ENCODE peak calls at places on chromosomes 3 and 15, in ten cellular contexts. G is esophagus muscularis mucosa, C is upper lobe of left lung, I is A549, U is K562, V is suprapubic skin, X is transverse colon, T is tibial nerve, H is sigmoid colon, W is stomach. Q is an unnamed sample.

GRCh38 chr3:37214076-37214475 is 39.7 kb upstream of the LRRFIP2 start:
- DNase-seq in G (no peak), C (no peak), I (no peak), U (no peak), V (no peak), X (no peak), T (no peak), H (no peak), W (no peak), Q (no peak)

GRCh38 chr15:100341662-100342560 is at the start of gene ADAMTS17:
- DNase-seq in G (peak), C (peak), I (peak), U (peak), V (peak), X (peak), T (peak), H (peak), W (peak), Q (peak)

GRCh38 chr15:82849556-82850241 is 40.3 kb downstream of the WHAMM start:
- DNase-seq in G (peak), C (peak), I (peak), U (peak), V (no peak), X (peak), T (peak), H (peak), W (peak), Q (peak)

GRCh38 chr3:195909645-195910498 is 1.5 kb upstream of the TNK2 start:
- DNase-seq in G (no peak), C (peak), I (peak), U (peak), V (peak), X (peak), T (peak), H (peak), W (peak), Q (peak)

GRCh38 chr15:61681038-61681418 is 379.2 kb downstream of the VPS13C start:
- DNase-seq in G (peak), C (no peak), I (no peak), U (no peak), V (no peak), X (no peak), T (no peak), H (no peak), W (no peak), Q (no peak)

GRCh38 chr3:87987952-87988351 is 70.9 kb downstream of the CGGBP1 start:
- DNase-seq in G (no peak), C (no peak), I (no peak), U (no peak), V (no peak), X (no peak), T (no peak), H (no peak), W (no peak), Q (no peak)

GRCh38 chr3:183966361-183966791 is 51.3 kb downstream of the ABCC5 start:
- DNase-seq in G (no peak), C (no peak), I (no peak), U (no peak), V (no peak), X (no peak), T (no peak), H (no peak), W (peak), Q (no peak)

GRCh38 chr3:49719214-49719884 is at the start of gene AMIGO3:
- DNase-seq in G (peak), C (peak), I (peak), U (peak), V (peak), X (peak), T (peak), H (peak), W (peak), Q (peak)

GRCh38 chr3:38151667-38152265 is 13.3 kb downstream of the MYD88 start:
- DNase-seq in G (no peak), C (no peak), I (no peak), U (no peak), V (no peak), X (no peak), T (no peak), H (no peak), W (peak), Q (no peak)

GRCh38 chr3:141769171-141769894 is 6.1 kb downstream of the GRK7 start:
- DNase-seq in G (no peak), C (no peak), I (no peak), U (peak), V (no peak), X (no peak), T (no peak), H (no peak), W (no peak), Q (no peak)

GRCh38 chr3:6753536-6753935 is 107.4 kb upstream of the GRM7 start:
- DNase-seq in G (no peak), C (no peak), I (no peak), U (no peak), V (no peak), X (peak), T (no peak), H (no peak), W (no peak), Q (no peak)

GRCh38 chr3:160869825-160870224 is 113.8 kb downstream of the PPM1L start:
- DNase-seq in G (no peak), C (no peak), I (no peak), U (no peak), V (no peak), X (no peak), T (no peak), H (no peak), W (no peak), Q (no peak)

GRCh38 chr15:69723404-69724097 is 270.9 kb downstream of the RPLP1 start:
- DNase-seq in G (no peak), C (no peak), I (no peak), U (no peak), V (no peak), X (no peak), T (no peak), H (peak), W (no peak), Q (no peak)

GRCh38 chr3:195802261-195802701 is 9.4 kb downstream of the MUC4 start:
- DNase-seq in G (no peak), C (no peak), I (no peak), U (no peak), V (peak), X (no peak), T (no peak), H (peak), W (no peak), Q (no peak)

GRCh38 chr3:73552700-73553099 is 72.0 kb downstream of the PDZRN3 start:
- DNase-seq in G (no peak), C (no peak), I (no peak), U (no peak), V (no peak), X (no peak), T (no peak), H (no peak), W (no peak), Q (no peak)

GRCh38 chr15:44261007-44261706 is 27.4 kb upstream of the GOLM2 start:
- DNase-seq in G (no peak), C (no peak), I (no peak), U (no peak), V (no peak), X (no peak), T (no peak), H (no peak), W (no peak), Q (no peak)

GRCh38 chr3:126442099-126442848 is 33.4 kb downstream of the ZXDC start:
- DNase-seq in G (no peak), C (no peak), I (no peak), U (no peak), V (no peak), X (no peak), T (no peak), H (peak), W (peak), Q (peak)

GRCh38 chr3:142896201-142896755 is 7.4 kb upstream of the PCOLCE2 start:
- DNase-seq in G (peak), C (no peak), I (peak), U (no peak), V (no peak), X (no peak), T (no peak), H (no peak), W (no peak), Q (no peak)

GRCh38 chr3:21781371-21781770 is 30.4 kb upstream of the ZNF385D start:
- DNase-seq in G (no peak), C (no peak), I (no peak), U (no peak), V (no peak), X (no peak), T (no peak), H (no peak), W (no peak), Q (no peak)

GRCh38 chr15:42494998-42495360 is 455 bp upstream of the SNAP23 start:
- DNase-seq in G (no peak), C (no peak), I (peak), U (no peak), V (no peak), X (peak), T (peak), H (peak), W (peak), Q (no peak)

GRCh38 chr3:57142335-57142734 is 22.8 kb downstream of the IL17RD start:
- DNase-seq in G (no peak), C (no peak), I (no peak), U (no peak), V (no peak), X (no peak), T (no peak), H (no peak), W (no peak), Q (no peak)

GRCh38 chr3:24548278-24548677 is 53.6 kb upstream of the THRB start:
- DNase-seq in G (no peak), C (no peak), I (no peak), U (no peak), V (no peak), X (no peak), T (no peak), H (no peak), W (no peak), Q (no peak)

GRCh38 chr15:44296625-44297524 is 8.4 kb downstream of the GOLM2 start:
- DNase-seq in G (no peak), C (no peak), I (peak), U (peak), V (peak), X (peak), T (no peak), H (no peak), W (no peak), Q (no peak)

GRCh38 chr3:4061854-4062360 is 241.3 kb upstream of the SETMAR start:
- DNase-seq in G (no peak), C (no peak), I (no peak), U (no peak), V (no peak), X (no peak), T (no peak), H (no peak), W (no peak), Q (no peak)

GRCh38 chr15:88465633-88466219 is 1.5 kb downstream of the MRPL46 start:
- DNase-seq in G (peak), C (no peak), I (no peak), U (peak), V (no peak), X (no peak), T (no peak), H (no peak), W (no peak), Q (no peak)

GRCh38 chr3:23723930-23724329 is 81.8 kb upstream of the UBE2E1 start:
- DNase-seq in G (no peak), C (no peak), I (no peak), U (no peak), V (no peak), X (no peak), T (no peak), H (no peak), W (no peak), Q (no peak)

GRCh38 chr15:40763801-40764765 is at the start of gene GCHFR:
- DNase-seq in G (no peak), C (peak), I (peak), U (peak), V (peak), X (peak), T (peak), H (peak), W (peak), Q (peak)

GRCh38 chr15:64089553-64090280 is 3.9 kb downstream of the CIAO2A start:
- DNase-seq in G (no peak), C (no peak), I (no peak), U (no peak), V (no peak), X (no peak), T (no peak), H (no peak), W (no peak), Q (no peak)

GRCh38 chr15:78623786-78624497 is 3.1 kb upstream of the CHRNA3 start:
- DNase-seq in G (no peak), C (no peak), I (no peak), U (no peak), V (peak), X (no peak), T (no peak), H (no peak), W (no peak), Q (no peak)

GRCh38 chr3:151328298-151329036 is 882 bp downstream of the P2RY13 start:
- DNase-seq in G (no peak), C (no peak), I (no peak), U (no peak), V (no peak), X (no peak), T (no peak), H (no peak), W (no peak), Q (no peak)

GRCh38 chr3:187799942-187800637 is 54.8 kb upstream of the BCL6 start:
- DNase-seq in G (no peak), C (no peak), I (no peak), U (no peak), V (no peak), X (no peak), T (no peak), H (no peak), W (no peak), Q (no peak)

GRCh38 chr3:117473981-117474563 is 764.5 kb downstream of the TUSC7 start:
- DNase-seq in G (no peak), C (no peak), I (no peak), U (no peak), V (no peak), X (no peak), T (no peak), H (no peak), W (peak), Q (no peak)

GRCh38 chr15:48717458-48717857 is 71.9 kb upstream of the FBN1 start:
- DNase-seq in G (no peak), C (no peak), I (no peak), U (no peak), V (no peak), X (no peak), T (no peak), H (no peak), W (no peak), Q (no peak)

GRCh38 chr15:28983432-28984311 is 97.9 kb downstream of the APBA2 start:
- DNase-seq in G (peak), C (no peak), I (no peak), U (peak), V (no peak), X (no peak), T (no peak), H (no peak), W (no peak), Q (no peak)
- TF ChIP-seq CTCF in G (no peak), C (no peak), I (no peak), U (peak), V (no peak), X (no peak), T (no peak), H (no peak), W (no peak), Q (no peak)

GRCh38 chr3:189674249-189674913 is 43.2 kb downstream of the TP63 start:
- DNase-seq in G (no peak), C (no peak), I (no peak), U (no peak), V (no peak), X (no peak), T (no peak), H (no peak), W (no peak), Q (no peak)

GRCh38 chr3:189673535-189673934 is 42.3 kb downstream of the TP63 start:
- DNase-seq in G (no peak), C (no peak), I (no peak), U (no peak), V (no peak), X (no peak), T (no peak), H (no peak), W (no peak), Q (no peak)

GRCh38 chr3:189680723-189681122 is 49.5 kb downstream of the TP63 start:
- DNase-seq in G (no peak), C (no peak), I (no peak), U (no peak), V (no peak), X (no peak), T (no peak), H (peak), W (no peak), Q (no peak)

GRCh38 chr3:189677667-189678066 is 46.5 kb downstream of the TP63 start:
- DNase-seq in G (no peak), C (no peak), I (no peak), U (no peak), V (no peak), X (no peak), T (no peak), H (no peak), W (no peak), Q (no peak)
- TF ChIP-seq EP300 in G (no peak), C (no peak), I (no peak), U (no peak), V (no peak), X (no peak), T (no peak), H (no peak), W (no peak), Q (no peak)

GRCh38 chr15:90646662-90647305 is 70.4 kb upstream of the BLM start:
- DNase-seq in G (no peak), C (no peak), I (no peak), U (peak), V (no peak), X (no peak), T (no peak), H (peak), W (no peak), Q (no peak)

GRCh38 chr15:90650956-90651689 is 66.0 kb upstream of the BLM start:
- DNase-seq in G (no peak), C (peak), I (no peak), U (no peak), V (no peak), X (no peak), T (no peak), H (no peak), W (no peak), Q (no peak)

GRCh38 chr15:90647326-90647725 is 69.8 kb upstream of the BLM start:
- DNase-seq in G (no peak), C (no peak), I (no peak), U (peak), V (no peak), X (no peak), T (no peak), H (peak), W (no peak), Q (no peak)

GRCh38 chr15:90648137-90649070 is 68.7 kb upstream of the BLM start:
- DNase-seq in G (no peak), C (no peak), I (peak), U (peak), V (peak), X (peak), T (peak), H (peak), W (peak), Q (no peak)

DNA sequence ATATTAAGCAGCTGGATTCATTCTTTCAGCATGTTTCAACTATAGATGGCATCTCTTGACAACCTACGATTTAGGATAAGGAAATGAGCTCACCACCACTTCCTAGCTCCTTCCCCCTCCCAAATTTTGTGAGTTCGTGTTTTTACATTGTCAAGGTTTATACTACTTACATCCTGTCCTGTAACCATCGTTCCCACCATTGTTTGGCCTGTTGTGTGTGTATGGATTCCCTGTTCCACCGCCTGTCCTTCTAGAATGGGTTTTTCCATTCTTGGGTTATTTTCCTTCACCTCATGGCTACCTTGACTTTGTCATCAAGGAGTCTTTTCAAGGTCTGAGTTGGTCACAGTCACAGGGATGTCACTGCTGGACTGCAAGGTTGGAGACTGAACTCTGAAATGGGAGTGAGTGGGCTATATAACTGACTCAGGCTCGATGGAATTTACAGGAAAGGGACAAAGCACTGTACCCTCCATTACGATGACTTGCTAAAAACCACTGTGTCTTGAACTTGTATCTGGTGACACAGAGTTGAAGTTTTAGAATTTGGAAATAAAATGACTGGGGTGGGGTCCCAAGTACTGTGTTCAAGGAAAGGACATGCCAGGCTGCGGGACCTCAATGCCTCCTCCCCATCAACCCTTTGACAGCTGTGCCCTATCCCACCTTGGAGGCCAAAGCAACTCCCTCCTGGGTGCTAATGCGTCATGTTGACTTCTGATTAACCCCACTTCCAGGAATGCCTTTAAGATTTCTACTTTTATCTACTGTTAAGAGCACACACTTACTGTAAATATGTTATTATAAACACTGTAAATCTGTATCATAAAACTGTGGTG is 66.8 kb upstream of the BLM start:
- DNase-seq in G (no peak), C (no peak), I (no peak), U (no peak), V (no peak), X (no peak), T (no peak), H (no peak), W (no peak), Q (no peak)
- TF ChIP-seq POLR2A in G (no peak), C (no peak), I (no peak), U (peak), V (no peak), X (no peak), T (no peak), H (no peak), W (no peak), Q (no peak)

GRCh38 chr3:128068156-128068620 is 16.0 kb downstream of the SEC61A1 start:
- DNase-seq in G (peak), C (no peak), I (peak), U (peak), V (no peak), X (no peak), T (no peak), H (no peak), W (no peak), Q (no peak)
- TF ChIP-seq CTCF in G (peak), C (no peak), I (peak), U (peak), V (peak), X (peak), T (peak), H (peak), W (no peak), Q (no peak)

DNA sequence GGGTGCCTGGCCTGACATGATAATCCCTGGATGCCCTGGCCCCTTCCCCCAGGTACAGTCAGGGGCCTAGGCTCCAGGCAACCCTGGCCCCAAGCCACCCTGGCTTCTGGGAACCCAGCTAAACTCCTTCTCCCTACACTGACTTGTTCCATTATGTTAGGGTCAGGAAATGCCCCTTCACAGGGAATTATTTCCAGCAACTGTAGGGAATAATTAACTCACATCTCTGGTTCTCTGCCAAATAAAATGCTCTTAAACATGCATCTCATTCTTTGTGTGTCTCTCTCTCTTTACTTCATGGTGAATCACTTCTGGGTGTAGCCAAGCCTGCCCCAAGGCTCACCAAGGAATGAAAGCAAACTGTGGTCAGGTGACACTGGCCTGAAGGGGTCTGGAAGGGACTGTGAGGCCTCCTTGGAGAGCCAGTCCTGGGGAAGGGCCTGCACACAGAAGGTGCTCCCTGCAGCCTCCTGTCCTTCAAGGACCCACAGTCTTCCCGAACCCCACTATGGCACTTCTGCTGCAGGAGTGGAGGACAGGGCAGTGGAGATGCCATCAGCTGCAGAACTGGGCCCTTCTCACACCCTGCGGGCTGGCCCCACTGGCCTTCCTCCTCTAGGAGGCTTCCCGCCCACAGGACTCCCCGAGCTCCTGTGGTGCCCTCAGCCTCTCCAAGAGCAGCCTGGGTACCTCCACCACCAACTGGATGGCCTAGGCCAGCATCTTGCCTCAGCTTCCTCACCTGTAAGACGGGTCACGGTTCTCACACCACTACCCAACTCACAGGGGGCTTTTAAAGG is 17.6 kb downstream of the TKT start:
- DNase-seq in G (no peak), C (no peak), I (peak), U (no peak), V (no peak), X (peak), T (no peak), H (no peak), W (peak), Q (no peak)
- TF ChIP-seq EP300 in G (no peak), C (no peak), I (peak), U (no peak), V (no peak), X (no peak), T (no peak), H (no peak), W (no peak), Q (no peak)

Q was measured in ovary.